ENCODE peak calls at places on chromosome 11, in six cellular contexts. Q is NCI-H1092; C is activated naive CD4-positive, alpha-beta T cell treated with anti-CD3 and anti-CD28 coated beads, Interleukin-2, amount 10 ng/mL, durations not matched to agents 7 days and 5 days; V is hepatocyte; P is activated CD4-positive, alpha-beta T cell treated with anti-CD3 and anti-CD28 coated beads, Interleukin-2, amount 50 U/mL, for 1 hour; Z is Calu3. A is an unnamed sample.

GRCh38 chr11:75365711-75366181 is 14.3 kb upstream of the ARRB1 start:
- DNase-seq in V (no peak), Z (no peak), C (no peak), Q (no peak), P (no peak), A (no peak)

GRCh38 chr11:26065944-26066343 is 266.0 kb upstream of the ANO3 start:
- DNase-seq in C (no peak), V (no peak), Q (no peak), P (no peak), Z (no peak), A (no peak)

GRCh38 chr11:69115586-69116560 is 39.9 kb upstream of the SMIM38 start:
- DNase-seq in Q (no peak), Z (peak), P (no peak), C (no peak), V (no peak), A (no peak)

GRCh38 chr11:110286298-110287040 is 9.9 kb downstream of the RDX start:
- DNase-seq in Q (no peak), P (no peak), V (no peak), Z (no peak), C (no peak), A (no peak)

GRCh38 chr11:96540875-96541274 is 151.1 kb downstream of the JRKL start:
- DNase-seq in C (no peak), Q (no peak), Z (no peak), V (no peak), P (no peak), A (no peak)

GRCh38 chr11:27211370-27212127 is 151.5 kb downstream of the CCDC34 start:
- DNase-seq in Z (no peak), P (no peak), V (no peak), C (peak), Q (no peak), A (no peak)

GRCh38 chr11:129950319-129951034 is 52.2 kb downstream of the PRDM10 start:
- DNase-seq in C (no peak), V (peak), P (no peak), Q (no peak), Z (no peak), A (no peak)

GRCh38 chr11:125036933-125037332 is 26.2 kb upstream of the SLC37A2 start:
- DNase-seq in Z (no peak), V (no peak), Q (no peak), C (no peak), P (no peak), A (no peak)

GRCh38 chr11:124763156-124763947 is 1.3 kb upstream of the ESAM start:
- DNase-seq in Z (peak), P (peak), C (peak), Q (peak), V (peak), A (peak)

GRCh38 chr11:111512296-111513239 is at the start of gene BTG4:
- DNase-seq in P (no peak), Z (peak), Q (no peak), V (peak), C (peak), A (no peak)

GRCh38 chr11:104897891-104898684 is at the start of gene CASP12:
- DNase-seq in Z (no peak), V (peak), P (no peak), Q (no peak), C (no peak), A (no peak)

GRCh38 chr11:106456651-106457050 is 379.2 kb downstream of the AASDHPPT start:
- DNase-seq in V (no peak), Z (no peak), P (no peak), C (no peak), Q (no peak), A (no peak)

GRCh38 chr11:86218125-86219081 is 26.1 kb upstream of the EED start:
- DNase-seq in Q (peak), Z (peak), P (peak), C (peak), V (peak), A (peak)

GRCh38 chr11:72643547-72643946 is 30.7 kb downstream of the PDE2A start:
- DNase-seq in P (no peak), Q (no peak), V (no peak), C (no peak), Z (peak), A (peak)

GRCh38 chr11:117443269-117444186 is 115.9 kb downstream of the CEP164 start:
- DNase-seq in Q (peak), P (no peak), V (peak), C (peak), Z (peak), A (no peak)

GRCh38 chr11:57213282-57214086 is 23.6 kb downstream of the APLNR start:
- DNase-seq in Z (no peak), V (peak), C (no peak), P (no peak), Q (peak), A (no peak)

GRCh38 chr11:75345455-75346224 is 5.8 kb downstream of the ARRB1 start:
- DNase-seq in P (no peak), Z (no peak), V (no peak), Q (no peak), C (no peak), A (no peak)

GRCh38 chr11:29300441-29300840 is 716.4 kb downstream of the KCNA4 start:
- DNase-seq in V (no peak), P (no peak), C (no peak), Z (no peak), Q (no peak), A (no peak)

GRCh38 chr11:126647735-126648134 is 292.2 kb downstream of the ST3GAL4 start:
- DNase-seq in Z (peak), Q (no peak), P (no peak), C (no peak), V (peak), A (peak)

GRCh38 chr11:6404341-6405038 is 14.2 kb downstream of the SMPD1 start:
- DNase-seq in C (peak), Q (no peak), Z (no peak), V (no peak), P (peak), A (no peak)

GRCh38 chr11:120835601-120836228 is 188.2 kb upstream of the TBCEL start:
- DNase-seq in V (peak), P (no peak), C (no peak), Q (no peak), Z (no peak), A (no peak)

GRCh38 chr11:16185042-16185441 is 171.3 kb downstream of the SOX6 start:
- DNase-seq in P (no peak), Q (no peak), Z (no peak), C (no peak), V (no peak), A (no peak)

GRCh38 chr11:109808569-109808968 is 284.6 kb upstream of the ZC3H12C start:
- DNase-seq in C (no peak), Q (no peak), V (no peak), P (no peak), Z (no peak), A (no peak)

GRCh38 chr11:69352715-69353325 is 58.9 kb downstream of the MYEOV start:
- DNase-seq in Z (peak), C (peak), Q (no peak), V (peak), P (no peak), A (peak)

GRCh38 chr11:114132944-114133394 is 73.5 kb downstream of the ZBTB16 start:
- DNase-seq in C (no peak), P (no peak), Z (no peak), Q (no peak), V (no peak), A (peak)

GRCh38 chr11:69867076-69868002 is 48.1 kb upstream of the FGF3 start:
- DNase-seq in Z (peak), P (no peak), Q (no peak), V (no peak), C (no peak), A (no peak)

GRCh38 chr11:30983810-30984441 is 385.6 kb downstream of the DCDC1 start:
- DNase-seq in Q (no peak), P (no peak), Z (no peak), C (no peak), V (no peak), A (no peak)

GRCh38 chr11:8056810-8057463 is 24.1 kb upstream of the TUB start:
- DNase-seq in P (no peak), Z (no peak), Q (no peak), V (peak), C (no peak), A (no peak)

GRCh38 chr11:114122668-114123067 is 63.2 kb downstream of the ZBTB16 start:
- DNase-seq in V (no peak), C (no peak), Z (no peak), Q (no peak), P (no peak), A (no peak)

GRCh38 chr11:26931248-26931631 is 62.7 kb upstream of the FIBIN start:
- DNase-seq in C (no peak), Q (no peak), P (no peak), Z (no peak), V (no peak), A (no peak)

GRCh38 chr11:67252831-67253239 is 13.4 kb upstream of the GRK2 start:
- DNase-seq in P (no peak), C (peak), Q (no peak), V (no peak), Z (peak), A (no peak)

GRCh38 chr11:63613517-63614135 is 607 bp downstream of the PLAAT3 start:
- DNase-seq in P (peak), V (peak), C (peak), Z (peak), Q (no peak), A (peak)